ENCODE peak calls at places on chromosomes 5 and 9, in nine cellular contexts. Y is uterus; N is esophagus muscularis mucosa; I is CD8-positive, alpha-beta T cell; W is cardiac fibroblast; X is neural crest cell; U is kidney; A is ovary; Q is cardiac muscle cell. P is an unnamed sample.

GRCh38 chr9:22117511-22118388 is 108.6 kb upstream of the CDKN2B start:
- DNase-seq in Y (no peak), N (no peak), I (no peak), W (peak; percentile 56), X (no peak), U (no peak), A (peak; percentile 35), Q (no peak), P (no peak)

GRCh38 chr9:110197330-110198187 is 10.4 kb downstream of the C9orf152 start:
- DNase-seq in Y (no peak), N (no peak), I (no peak), W (peak; percentile 35), X (no peak), U (no peak), A (no peak), Q (no peak), P (no peak)

GRCh38 chr9:114218264-114219120 is 63.2 kb downstream of the COL27A1 start:
- DNase-seq in Y (no peak), N (no peak), I (no peak), W (no peak), X (no peak), U (no peak), A (no peak), Q (no peak), P (no peak)

GRCh38 chr9:3277200-3277599 is 248.6 kb downstream of the RFX3 start:
- DNase-seq in Y (no peak), N (no peak), I (no peak), W (no peak), X (no peak), U (no peak), A (no peak), Q (no peak), P (no peak)

GRCh38 chr9:120381839-120382238 is 198.1 kb downstream of the CDK5RAP2 start:
- DNase-seq in Y (no peak), N (no peak), I (no peak), W (no peak), X (no peak), U (no peak), A (no peak), Q (no peak), P (no peak)

GRCh38 chr5:119070828-119071572 is at the start of gene DMXL1:
- DNase-seq in Y (peak; percentile 99), N (peak; percentile 100), I (peak; percentile 99), W (peak; percentile 100), X (peak; percentile 97), U (peak; percentile 100), A (peak; percentile 99), Q (peak; percentile 99), P (peak; percentile 98)

GRCh38 chr5:171863928-171864327 is 78.3 kb downstream of the SMIM23 start:
- DNase-seq in Y (no peak), N (no peak), I (no peak), W (peak; percentile 41), X (no peak), U (no peak), A (no peak), Q (no peak), P (no peak)

GRCh38 chr5:10511741-10512640 is 51.9 kb upstream of the ANKRD33B start:
- DNase-seq in Y (no peak), N (no peak), I (no peak), W (no peak), X (no peak), U (no peak), A (no peak), Q (no peak), P (no peak)

GRCh38 chr5:154482528-154483449 is 4.8 kb upstream of the HAND1 start:
- DNase-seq in Y (no peak), N (no peak), I (no peak), W (no peak), X (no peak), U (no peak), A (no peak), Q (peak; percentile 76), P (no peak)

GRCh38 chr9:131358438-131359029 is 35.4 kb upstream of the PRRC2B start:
- DNase-seq in Y (no peak), N (no peak), I (peak; percentile 51), W (no peak), X (no peak), U (peak; percentile 40), A (peak; percentile 10), Q (no peak), P (no peak)

DNA sequence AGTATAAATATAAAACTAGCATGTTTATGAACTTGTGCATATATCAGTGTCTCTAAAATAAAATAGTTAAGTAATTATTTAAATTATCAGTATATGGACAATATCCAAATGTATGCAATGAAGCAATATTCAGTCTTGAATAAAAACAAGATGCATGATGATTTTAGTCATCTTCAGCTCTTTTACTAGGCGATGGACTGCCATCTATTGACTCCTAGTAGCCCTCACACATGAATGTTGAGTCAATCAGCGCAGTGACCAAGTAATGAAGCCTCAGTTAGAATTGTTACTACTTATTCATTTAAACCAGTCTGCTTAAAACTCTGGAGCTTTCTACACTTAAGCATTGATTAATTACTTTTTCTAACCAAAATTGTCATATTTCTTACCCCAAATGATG is 92.9 kb upstream of the GRHPR start:
- DNase-seq in Y (no peak), N (no peak), I (no peak), W (peak; percentile 59), X (no peak), U (no peak), A (no peak), Q (peak; percentile 9), P (no peak)
- TF ChIP-seq CTCF in Y (no peak), N (no peak), I (peak; percentile 47), W (peak; percentile 42), X (peak; percentile 52), U (peak; percentile 22), A (no peak), Q (peak; percentile 46), P (peak; percentile 34)

DNA sequence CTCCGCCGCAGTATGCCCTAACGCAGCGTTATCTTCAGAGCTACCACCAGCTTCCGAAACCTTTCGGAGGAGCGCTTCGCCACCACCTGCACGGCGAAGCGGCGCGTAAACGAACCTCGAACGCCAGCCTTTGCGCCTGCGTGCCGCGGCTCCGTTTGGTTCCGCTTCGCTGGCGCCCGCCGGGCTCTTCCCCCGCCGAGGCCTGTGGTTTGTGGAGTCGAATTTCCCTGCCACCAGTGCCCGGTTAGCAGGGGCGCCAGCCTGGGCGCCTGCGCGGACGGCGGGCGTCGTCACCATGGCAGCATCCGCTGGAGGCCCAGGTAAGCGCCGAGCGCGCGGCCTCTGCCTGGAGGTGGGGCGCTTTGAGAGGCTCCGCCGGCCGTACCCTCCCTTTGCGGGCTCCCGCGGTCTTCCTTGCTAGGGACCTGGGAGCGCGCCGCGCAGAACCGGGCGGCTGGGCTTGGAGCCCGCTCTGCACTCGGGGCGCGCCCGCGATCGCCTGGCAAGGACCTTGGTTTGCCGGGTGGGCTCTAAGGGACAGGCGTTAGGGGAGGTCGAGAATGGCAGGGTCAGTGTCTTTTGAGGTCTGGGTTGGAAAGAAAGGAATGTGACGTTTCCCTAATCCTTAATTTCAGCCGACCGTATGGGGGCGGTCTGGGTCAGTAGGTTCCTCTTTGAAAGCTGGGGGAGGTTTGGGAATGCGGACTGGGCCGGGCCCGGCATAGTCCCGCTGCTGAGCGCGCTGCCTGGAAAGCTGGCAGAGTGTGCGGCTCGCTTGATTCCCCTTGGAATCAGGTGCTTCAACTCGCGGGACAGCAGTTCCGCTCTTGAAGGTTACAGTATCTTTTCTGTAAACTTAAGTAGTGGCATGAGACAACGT is at the start of gene FAM151B:
- DNase-seq in Y (peak; percentile 73), N (peak; percentile 92), I (peak; percentile 68), W (peak; percentile 91), X (peak; percentile 66), U (peak; percentile 96), A (peak; percentile 86), Q (peak; percentile 96), P (peak; percentile 51)
- TF ChIP-seq CTCF in Y (no peak), N (peak; percentile 16), I (no peak), W (peak; percentile 33), X (no peak), U (peak; percentile 16), A (no peak), Q (peak; percentile 43), P (peak; percentile 38)

GRCh38 chr9:34490760-34491159 is 32.0 kb downstream of the ENHO start:
- DNase-seq in Y (no peak), N (no peak), I (no peak), W (no peak), X (no peak), U (no peak), A (no peak), Q (no peak), P (no peak)

GRCh38 chr9:34492051-34492450 is 30.7 kb downstream of the ENHO start:
- DNase-seq in Y (no peak), N (no peak), I (no peak), W (no peak), X (no peak), U (no peak), A (no peak), Q (no peak), P (no peak)

GRCh38 chr9:34493972-34494535 is 28.7 kb downstream of the ENHO start:
- DNase-seq in Y (peak; percentile 23), N (no peak), I (no peak), W (peak; percentile 64), X (peak; percentile 63), U (no peak), A (peak; percentile 69), Q (peak; percentile 84), P (no peak)

GRCh38 chr9:34490360-34490759 is 31.8 kb downstream of the DNAI1 start:
- DNase-seq in Y (no peak), N (no peak), I (no peak), W (no peak), X (no peak), U (no peak), A (no peak), Q (no peak), P (no peak)

DNA sequence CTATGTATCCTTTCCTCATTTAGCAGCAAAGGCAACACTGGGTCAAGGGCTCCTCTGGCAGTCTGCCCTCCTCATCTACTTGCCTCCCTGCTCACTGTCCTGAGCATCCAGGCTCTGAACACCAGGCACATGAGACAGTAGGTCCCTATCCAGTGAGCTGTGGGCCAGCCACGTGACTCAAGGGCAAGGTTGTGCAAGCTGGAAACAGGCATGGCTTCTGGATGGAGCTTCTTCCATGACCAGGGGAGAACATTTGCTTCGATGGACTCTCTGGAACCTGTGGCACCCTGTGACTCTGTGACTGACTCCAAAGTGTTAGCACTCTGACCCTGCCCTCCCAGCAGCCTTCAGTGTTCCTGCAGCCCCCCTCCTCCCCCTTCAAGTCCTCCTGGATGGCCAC is 31.2 kb downstream of the ENHO start:
- DNase-seq in Y (no peak), N (no peak), I (no peak), W (no peak), X (no peak), U (no peak), A (no peak), Q (no peak), P (no peak)
- TF ChIP-seq CTCF in Y (no peak), N (no peak), I (no peak), W (no peak), X (no peak), U (no peak), A (no peak), Q (no peak), P (no peak)

GRCh38 chr5:134846641-134846960 is 833 bp downstream of the C5orf24 start:
- DNase-seq in Y (no peak), N (no peak), I (no peak), W (peak; percentile 19), X (no peak), U (no peak), A (no peak), Q (peak; percentile 30), P (no peak)

GRCh38 chr5:134857401-134857800 is 11.6 kb downstream of the C5orf24 start:
- DNase-seq in Y (no peak), N (no peak), I (no peak), W (no peak), X (no peak), U (no peak), A (no peak), Q (no peak), P (no peak)

GRCh38 chr5:134845852-134846640 is at the start of gene C5orf24:
- DNase-seq in Y (peak; percentile 96), N (peak; percentile 96), I (peak; percentile 93), W (peak; percentile 98), X (peak; percentile 78), U (peak; percentile 98), A (peak; percentile 97), Q (peak; percentile 94), P (peak; percentile 94)

GRCh38 chr5:134851307-134851923 is 5.6 kb downstream of the C5orf24 start:
- DNase-seq in Y (no peak), N (no peak), I (no peak), W (peak; percentile 72), X (no peak), U (no peak), A (no peak), Q (no peak), P (no peak)
- TF ChIP-seq CTCF in Y (no peak), N (peak; percentile 16), I (peak; percentile 10), W (peak; percentile 74), X (peak; percentile 47), U (peak; percentile 19), A (no peak), Q (peak; percentile 75), P (peak; percentile 66)